ENCODE peak calls at places on chromosome 22, in nine cellular contexts. Z is NCI-H1105 treated with DMSO at 0.1 percent for 48 hours; N is stimulated activated CD8-positive, alpha-beta memory T cell treated with anti-CD3 and anti-CD28 coated beads, Interleukin-15, amount 100 ng/mL, for 1 hour; F is M059J; M is breast epithelium; A is stimulated activated CD4-positive, alpha-beta T cell treated with anti-CD3 and anti-CD28 coated beads, TNF-alpha, amount 100 ng/mL, for 1 hour; O is neural progenitor cell; B is cardiac muscle cell; C is AG20443. X is an unnamed sample.

GRCh38 chr22:46941958-46942815 is 179.7 kb downstream of the TBC1D22A start:
- DNase-seq in C (no peak), B (no peak), A (no peak), Z (no peak), F (no peak), M (no peak), O (no peak), N (no peak), X (no peak)

GRCh38 chr22:48803993-48804810 is 1023.5 kb downstream of the BRD1 start:
- DNase-seq in B (no peak), C (no peak), M (no peak), O (no peak), A (no peak), N (no peak), F (peak), Z (no peak), X (no peak)

GRCh38 chr22:42275176-42275575 is 4.7 kb upstream of the TCF20 start:
- DNase-seq in F (no peak), A (no peak), B (no peak), O (no peak), Z (no peak), M (no peak), C (no peak), N (no peak), X (no peak)

GRCh38 chr22:49350441-49351121 is 477.1 kb downstream of the BRD1 start:
- DNase-seq in Z (no peak), O (no peak), C (no peak), M (no peak), F (peak), A (no peak), N (no peak), B (no peak), X (no peak)

GRCh38 chr22:48245119-48245485 is 1482.7 kb downstream of the TBC1D22A start:
- DNase-seq in C (no peak), A (no peak), B (no peak), O (no peak), M (no peak), N (no peak), F (no peak), Z (no peak), X (peak)

GRCh38 chr22:27718186-27719032 is 83.1 kb downstream of the MN1 start:
- DNase-seq in C (peak), N (no peak), B (peak), F (peak), O (no peak), M (peak), A (no peak), Z (no peak), X (peak)

GRCh38 chr22:35379146-35379993 is 1.5 kb upstream of the HMOX1 start:
- DNase-seq in Z (no peak), B (no peak), C (no peak), M (no peak), N (no peak), O (no peak), A (no peak), F (no peak), X (no peak)

GRCh38 chr22:46064236-46064965 is 85.9 kb upstream of the PPARA start:
- DNase-seq in B (no peak), C (peak), N (no peak), F (peak), A (no peak), O (no peak), M (peak), Z (peak), X (peak)

GRCh38 chr22:49198705-49199084 is 629.0 kb downstream of the BRD1 start:
- DNase-seq in A (no peak), F (no peak), O (no peak), Z (no peak), C (no peak), M (no peak), B (no peak), N (no peak), X (no peak)

GRCh38 chr22:28408702-28409101 is 270.9 kb downstream of the TTC28 start:
- DNase-seq in B (no peak), F (no peak), M (no peak), C (no peak), Z (no peak), O (no peak), N (no peak), A (no peak), X (no peak)

GRCh38 chr22:50525991-50526848 is 822 bp upstream of the SCO2 start:
- DNase-seq in C (peak), F (peak), A (peak), O (peak), N (peak), M (peak), B (peak), Z (peak), X (no peak)

GRCh38 chr22:44783581-44783980 is 31.2 kb downstream of the ARHGAP8 start:
- DNase-seq in C (no peak), N (no peak), M (no peak), O (no peak), F (no peak), A (no peak), Z (no peak), B (no peak), X (no peak)

GRCh38 chr22:46653596-46653995 is 33.4 kb downstream of the GRAMD4 start:
- DNase-seq in Z (no peak), M (no peak), O (no peak), F (no peak), N (no peak), A (no peak), C (no peak), B (no peak), X (no peak)

GRCh38 chr22:24106385-24107381 is 74.6 kb upstream of the SUSD2 start:
- DNase-seq in O (peak), M (no peak), F (no peak), C (no peak), A (peak), B (no peak), N (peak), Z (no peak), X (no peak)

GRCh38 chr22:43085658-43086606 is 3.3 kb downstream of the TTLL1 start:
- DNase-seq in B (peak), C (no peak), A (no peak), F (no peak), N (no peak), Z (no peak), M (no peak), O (no peak), X (no peak)